ENCODE peak calls at places on chromosome 11, in eight cellular contexts. W is HCT116; Y is right atrium auricular region; B is OCI-LY7; T is DND-41; P is psoas muscle; X is CD8-positive, alpha-beta memory T cell; O is prostate gland. N is an unnamed sample.

GRCh38 chr11:95239871-95240648 is 9.1 kb upstream of the SESN3 start:
- DNase-seq in W (no peak), Y (no peak), B (no peak), T (no peak), P (no peak), X (no peak), O (no peak), N (peak; percentile 80)

GRCh38 chr11:90919332-90919731 is 696.5 kb upstream of the CHORDC1 start:
- DNase-seq in W (no peak), Y (no peak), B (no peak), T (no peak), P (no peak), X (no peak), O (no peak), N (peak; percentile 75)

GRCh38 chr11:12287009-12287373 is 90.4 kb upstream of the PARVA start:
- DNase-seq in W (peak; percentile 47), Y (peak; percentile 65), B (no peak), T (no peak), P (peak; percentile 76), X (no peak), O (peak; percentile 3), N (peak; percentile 73)

GRCh38 chr11:111932605-111932938 is 4.6 kb upstream of the DIXDC1 start:
- DNase-seq in W (no peak), Y (no peak), B (no peak), T (no peak), P (no peak), X (no peak), O (no peak), N (no peak)

GRCh38 chr11:57560146-57560545 is 7.3 kb downstream of the UBE2L6 start:
- DNase-seq in W (no peak), Y (no peak), B (no peak), T (no peak), P (no peak), X (no peak), O (peak; percentile 23), N (no peak)

GRCh38 chr11:279966-280761 is 2.0 kb downstream of the NLRP6 start:
- DNase-seq in W (no peak), Y (no peak), B (no peak), T (no peak), P (peak; percentile 55), X (no peak), O (no peak), N (no peak)

GRCh38 chr11:78595431-78596130 is 20.9 kb upstream of the NARS2 start:
- DNase-seq in W (no peak), Y (no peak), B (no peak), T (no peak), P (no peak), X (no peak), O (no peak), N (peak; percentile 68)

GRCh38 chr11:37504066-37504611 is 906.1 kb upstream of the RAG2 start:
- DNase-seq in W (no peak), Y (no peak), B (no peak), T (no peak), P (no peak), X (no peak), O (no peak), N (peak; percentile 59)

GRCh38 chr11:31419669-31420068 is 50.0 kb downstream of the DNAJC24 start:
- DNase-seq in W (no peak), Y (no peak), B (no peak), T (no peak), P (no peak), X (no peak), O (no peak), N (no peak)

GRCh38 chr11:72732329-72732728 is 19.9 kb downstream of the ARAP1 start:
- DNase-seq in W (no peak), Y (no peak), B (no peak), T (no peak), P (peak; percentile 60), X (no peak), O (no peak), N (no peak)

GRCh38 chr11:72738199-72739141 is 13.7 kb downstream of the ARAP1 start:
- DNase-seq in W (no peak), Y (peak; percentile 79), B (peak; percentile 90), T (no peak), P (peak; percentile 63), X (no peak), O (no peak), N (no peak)

GRCh38 chr11:72736452-72737069 is 15.6 kb downstream of the ARAP1 start:
- DNase-seq in W (peak; percentile 26), Y (no peak), B (peak; percentile 69), T (peak; percentile 64), P (peak; percentile 71), X (peak; percentile 84), O (no peak), N (peak; percentile 59)

GRCh38 chr11:72737341-72737740 is 14.9 kb downstream of the ARAP1 start:
- DNase-seq in W (no peak), Y (no peak), B (no peak), T (no peak), P (peak; percentile 6), X (no peak), O (no peak), N (no peak)

DNA sequence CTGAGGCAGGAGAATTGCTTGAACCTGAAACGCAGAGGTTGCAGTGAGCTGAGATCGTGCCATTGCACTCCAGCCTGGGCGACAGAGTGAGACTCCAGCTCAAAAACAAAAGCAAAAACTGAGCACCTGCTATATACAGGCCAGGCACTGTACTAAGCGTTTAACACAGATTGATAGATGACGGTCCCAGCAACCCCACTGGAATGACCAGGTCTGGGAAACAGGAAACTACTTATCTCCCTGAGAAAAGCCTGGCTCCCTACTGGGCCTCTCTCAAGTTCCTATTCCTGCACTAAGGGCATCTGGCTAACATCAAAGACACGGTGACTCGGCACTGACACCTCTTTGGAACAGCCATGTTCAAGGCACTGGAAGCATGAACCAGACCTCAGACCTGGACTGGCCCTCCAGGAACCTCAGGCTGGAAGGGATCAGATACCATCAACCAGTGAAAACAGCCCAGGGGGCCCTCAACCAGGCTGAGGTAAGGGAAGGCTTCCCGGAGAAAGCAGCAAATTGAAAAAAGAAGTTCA is 16.6 kb downstream of the ARAP1 start:
- DNase-seq in W (peak; percentile 40), Y (no peak), B (no peak), T (no peak), P (peak; percentile 7), X (no peak), O (no peak), N (peak; percentile 70)
- H3K27ac ChIP-seq in W (peak overlapping the region; percentile 49), Y (peak overlapping the region; percentile 68), B (no peak overlapping the region), T (peak overlapping the region; percentile 29), P (peak overlapping the region; percentile 60), X (peak overlapping the region; percentile 81), O (no peak overlapping the region), N (peak overlapping the region; percentile 35)

DNA sequence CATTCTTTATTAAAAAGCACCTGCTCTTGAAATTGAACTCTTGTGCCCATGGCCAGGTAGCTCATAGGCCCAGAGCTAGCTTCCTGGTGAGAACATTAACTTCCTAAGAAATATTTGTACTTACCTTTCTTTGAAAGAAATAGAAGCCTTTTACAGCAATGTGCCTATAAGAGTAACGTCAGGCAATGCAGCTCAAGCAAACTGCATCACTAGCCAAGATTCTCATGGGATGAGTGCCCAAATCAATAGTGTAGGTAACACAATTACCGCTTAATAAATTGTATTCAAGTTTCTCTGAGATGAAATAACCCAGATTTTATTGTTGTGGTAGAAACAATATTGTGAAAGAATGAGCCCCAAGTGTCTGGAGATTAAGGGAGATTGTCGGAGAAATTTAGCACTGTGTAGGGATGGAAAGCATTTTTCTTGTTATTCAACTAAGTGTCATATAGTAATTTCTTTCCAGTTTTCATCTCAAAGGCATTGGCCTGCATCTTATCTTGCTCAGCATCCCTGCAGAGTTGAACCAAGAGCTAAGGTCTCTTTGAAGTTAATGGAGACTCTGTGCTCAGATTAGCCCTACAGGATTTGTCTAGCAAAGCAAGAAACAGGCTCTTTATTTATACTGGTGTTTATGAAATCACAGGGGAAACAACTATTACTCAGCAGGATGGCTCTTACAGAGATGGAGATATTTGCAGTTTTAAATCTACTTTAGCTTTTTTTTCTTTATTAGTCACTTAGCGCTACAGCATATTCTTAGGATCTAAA is 321.0 kb upstream of the PDGFD start:
- DNase-seq in W (no peak), Y (no peak), B (no peak), T (no peak), P (no peak), X (no peak), O (no peak), N (no peak)
- H3K9me3 ChIP-seq in W (no peaks in the 10 kb centered on the region), Y (peaks cover 34% of the 10 kb centered on the region), B (peaks cover 11% of the 10 kb centered on the region), T (peaks cover 26% of the 10 kb centered on the region), P (peaks cover 16% of the 10 kb centered on the region), X (peaks cover 8% of the 10 kb centered on the region), O (no peaks in the 10 kb centered on the region), N (peaks cover 14% of the 10 kb centered on the region)

DNA sequence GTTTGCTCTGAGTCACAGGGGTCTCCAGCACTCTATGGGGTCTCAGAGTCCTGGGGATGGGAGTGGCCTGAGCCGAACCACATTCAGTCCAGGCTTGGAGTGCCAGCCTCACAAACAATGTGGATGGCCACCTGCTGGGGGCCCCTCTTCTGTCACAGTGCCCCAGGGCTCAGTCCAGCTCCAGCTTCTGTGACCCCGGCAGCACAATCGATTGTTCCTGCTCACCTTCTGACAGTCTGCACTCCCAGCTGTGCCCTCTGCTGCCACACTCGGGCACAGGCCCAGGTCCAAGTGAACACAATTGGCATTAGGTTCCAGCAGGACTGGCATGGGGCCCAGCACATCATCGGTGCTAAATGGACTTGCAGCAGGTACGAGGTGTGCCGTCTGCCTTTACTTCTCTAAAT is 84.8 kb downstream of the TP53I11 start:
- DNase-seq in W (no peak), Y (no peak), B (no peak), T (no peak), P (no peak), X (no peak), O (peak; percentile 62), N (no peak)
- H3K27ac ChIP-seq in W (no peak overlapping the region), Y (peak overlapping the region; percentile 98), B (no peak overlapping the region), T (no peak overlapping the region), P (no peak overlapping the region), X (no peak overlapping the region), O (no peak overlapping the region), N (no peak overlapping the region)

GRCh38 chr11:2662430-2663299 is 37.1 kb downstream of the KCNQ1OT1 start:
- DNase-seq in W (no peak), Y (peak; percentile 48), B (no peak), T (no peak), P (no peak), X (no peak), O (no peak), N (no peak)

GRCh38 chr11:2662024-2662312 is 37.8 kb downstream of the KCNQ1OT1 start:
- DNase-seq in W (no peak), Y (peak; percentile 4), B (no peak), T (no peak), P (no peak), X (no peak), O (no peak), N (no peak)

GRCh38 chr11:2664331-2664730 is 35.5 kb downstream of the KCNQ1OT1 start:
- DNase-seq in W (no peak), Y (peak; percentile 49), B (no peak), T (no peak), P (no peak), X (no peak), O (no peak), N (no peak)

GRCh38 chr11:2663915-2664314 is 35.9 kb downstream of the KCNQ1OT1 start:
- DNase-seq in W (no peak), Y (peak; percentile 28), B (no peak), T (no peak), P (no peak), X (no peak), O (no peak), N (no peak)

DNA sequence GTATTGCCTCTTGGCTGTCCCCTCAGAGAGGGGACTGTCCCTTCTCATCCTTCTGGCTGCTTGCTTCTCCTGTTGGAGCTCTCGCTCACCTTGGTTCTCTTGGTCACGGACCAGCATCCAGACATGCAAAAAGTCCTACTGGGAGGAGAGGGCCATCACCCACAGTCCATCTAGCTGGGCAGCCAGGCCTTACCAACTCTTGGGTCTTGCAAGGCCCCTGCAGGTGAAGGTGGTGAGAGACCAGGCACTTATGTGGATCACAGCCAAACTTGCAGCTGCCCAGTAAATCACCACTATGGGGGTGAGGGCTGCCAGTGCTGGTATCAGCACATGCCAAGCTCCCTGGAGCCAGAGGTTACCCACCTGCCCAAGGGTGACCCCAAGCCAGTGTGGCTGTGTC is 36.3 kb downstream of the KCNQ1OT1 start:
- DNase-seq in W (no peak), Y (peak; percentile 36), B (no peak), T (no peak), P (no peak), X (no peak), O (no peak), N (no peak)
- H3K9me3 ChIP-seq in W (peaks cover 4% of the 10 kb centered on the region), Y (peaks cover 17% of the 10 kb centered on the region), B (no peaks in the 10 kb centered on the region), T (peaks cover 8% of the 10 kb centered on the region), P (peaks cover 14% of the 10 kb centered on the region), X (no peaks in the 10 kb centered on the region), O (no peaks in the 10 kb centered on the region), N (peaks cover 40% of the 10 kb centered on the region)

N was measured in A673.